ENCODE peak calls at places on chromosome 2, in seven cellular contexts. Q is cardiac fibroblast, N is fibroblast of lung, J is heart right ventricle, Z is left ventricle myocardium inferior, O is AG10803, D is colonic mucosa. S is an unnamed sample.

GRCh38 chr2:126953483-126953882 is 54.8 kb downstream of the TEX51 start:
- DNase-seq in Q (no peak), N (no peak), J (no peak), Z (no peak), O (no peak), D (no peak), S (no peak)

GRCh38 chr2:16429002-16429401 is 236.6 kb downstream of the CYRIA start:
- DNase-seq in Q (no peak), N (no peak), J (no peak), Z (no peak), O (no peak), D (no peak), S (no peak)

GRCh38 chr2:206979922-206980321 is 40.6 kb downstream of the CPO start:
- DNase-seq in Q (no peak), N (no peak), J (no peak), Z (no peak), O (no peak), D (no peak), S (no peak)

GRCh38 chr2:231677632-231678104 is 30.7 kb upstream of the PTMA start:
- DNase-seq in Q (peak), N (peak), J (peak), Z (peak), O (peak), D (peak), S (peak)

GRCh38 chr2:69545477-69545932 is 98.0 kb downstream of the AAK1 start:
- DNase-seq in Q (no peak), N (no peak), J (no peak), Z (no peak), O (peak), D (no peak), S (no peak)

GRCh38 chr2:233745073-233745755 is 14.9 kb upstream of the UGT1A1 start:
- DNase-seq in Q (no peak), N (no peak), J (no peak), Z (no peak), O (no peak), D (no peak), S (no peak)

GRCh38 chr2:104028066-104028465 is 825.8 kb upstream of the POU3F3 start:
- DNase-seq in Q (no peak), N (no peak), J (no peak), Z (no peak), O (no peak), D (no peak), S (no peak)

GRCh38 chr2:34578641-34579040 is 979.5 kb upstream of the FAM98A start:
- DNase-seq in Q (no peak), N (no peak), J (no peak), Z (no peak), O (no peak), D (no peak), S (no peak)

GRCh38 chr2:109189751-109190150 is 60.7 kb downstream of the SH3RF3 start:
- DNase-seq in Q (no peak), N (no peak), J (no peak), Z (no peak), O (peak), D (no peak), S (no peak)

GRCh38 chr2:26530141-26530540 is 52.2 kb upstream of the OTOF start:
- DNase-seq in Q (no peak), N (no peak), J (no peak), Z (no peak), O (no peak), D (no peak), S (no peak)

GRCh38 chr2:160324161-160324768 is 124.2 kb upstream of the ITGB6 start:
- DNase-seq in Q (peak), N (peak), J (peak), Z (peak), O (peak), D (peak), S (no peak)

GRCh38 chr2:182113334-182113733 is 127.7 kb downstream of the PPP1R1C start:
- DNase-seq in Q (no peak), N (no peak), J (no peak), Z (no peak), O (no peak), D (no peak), S (no peak)

GRCh38 chr2:234427081-234428058 is 69.5 kb downstream of the ARL4C start:
- DNase-seq in Q (peak), N (no peak), J (no peak), Z (no peak), O (peak), D (no peak), S (no peak)

GRCh38 chr2:10525573-10526265 is 77.6 kb upstream of the ODC1 start:
- DNase-seq in Q (no peak), N (no peak), J (no peak), Z (no peak), O (no peak), D (no peak), S (no peak)

DNA sequence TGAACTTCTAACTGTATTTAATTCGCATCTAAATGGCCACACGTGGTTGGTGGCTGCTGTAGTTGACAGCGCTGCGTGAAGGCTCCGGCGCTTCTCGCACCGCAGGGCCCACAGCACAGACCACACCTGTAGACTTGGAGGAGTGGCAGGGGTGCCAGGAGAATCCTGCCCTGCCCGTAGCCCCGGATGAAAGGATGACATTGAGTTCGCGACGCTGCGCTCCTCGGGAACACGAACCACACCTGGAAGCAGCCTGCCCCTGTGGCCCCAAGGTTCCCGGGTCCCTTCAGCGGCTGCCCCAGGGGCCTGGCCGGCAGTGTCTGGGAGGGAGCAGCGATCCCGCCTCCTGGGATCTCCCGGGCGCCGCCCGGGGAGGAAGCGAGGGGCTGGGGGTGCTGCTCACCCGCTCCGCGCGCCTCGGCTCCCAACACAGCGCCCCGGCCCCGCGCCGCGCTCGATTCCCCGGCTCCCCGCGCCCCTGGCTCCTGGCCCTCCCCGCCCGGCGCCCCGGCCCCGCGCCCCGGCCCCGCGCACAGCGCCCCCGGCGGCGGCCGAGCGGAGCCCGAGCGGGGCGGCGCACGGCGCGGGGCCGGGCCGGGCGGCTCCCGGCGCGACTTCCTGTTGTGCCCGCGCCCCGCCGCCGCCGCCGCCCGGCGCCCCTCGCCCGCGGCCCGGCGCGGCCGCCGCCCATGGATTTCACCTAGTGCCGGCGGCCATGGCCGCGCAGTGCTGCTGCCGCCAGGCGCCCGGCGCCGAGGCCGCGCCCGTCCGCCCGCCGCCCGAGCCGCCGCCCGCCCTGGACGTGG is at the start of gene RNPEPL1:
- DNase-seq in Q (peak), N (peak), J (peak), Z (peak), O (no peak), D (peak), S (no peak)
- TF ChIP-seq CTCF in Q (no peak), N (no peak), J (no peak), Z (no peak), O (peak), D (no peak), S (no peak)

GRCh38 chr2:98487806-98488189 is 43.1 kb downstream of the INPP4A start:
- DNase-seq in Q (peak), N (peak), J (no peak), Z (no peak), O (no peak), D (peak), S (no peak)
- TF ChIP-seq CTCF in Q (peak), N (peak), J (peak), Z (peak), O (peak), D (peak), S (peak)

DNA sequence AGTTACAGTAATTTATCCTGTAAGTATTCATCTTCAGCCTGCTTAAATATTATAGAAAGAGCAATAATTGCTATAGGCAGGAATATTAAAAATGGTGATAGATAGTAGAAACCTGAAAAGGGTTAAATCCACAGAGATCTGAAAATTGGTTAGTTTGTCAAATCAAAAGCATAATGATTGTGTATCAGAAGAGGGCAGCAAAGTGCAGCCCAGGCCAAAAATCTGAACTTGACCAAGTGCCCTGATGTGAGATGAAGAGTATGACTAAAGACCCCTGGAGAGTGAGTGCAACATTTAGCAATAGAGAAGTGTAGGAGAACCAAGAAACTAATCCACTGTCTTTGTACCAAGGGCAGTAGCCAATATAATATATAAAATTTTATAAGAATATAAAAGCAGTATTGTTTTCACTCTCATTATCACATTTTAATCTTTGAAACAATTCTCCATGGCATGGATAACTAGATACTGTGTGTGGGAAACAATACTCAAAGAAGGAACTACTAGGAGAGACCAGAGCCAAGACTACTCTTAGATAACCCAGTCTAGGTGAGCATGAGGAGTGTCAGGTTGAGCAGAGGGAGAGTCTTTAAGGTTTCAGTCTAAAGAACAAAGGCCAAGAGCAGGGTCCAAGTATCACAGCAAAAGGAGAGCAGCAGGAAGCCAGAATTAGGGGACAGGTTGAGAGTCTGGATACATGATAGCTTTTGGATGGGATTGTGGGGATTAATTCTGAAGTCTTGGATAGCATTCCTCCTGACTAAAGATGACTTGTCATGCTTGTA is 148.7 kb downstream of the CALCRL start:
- DNase-seq in Q (peak), N (peak), J (no peak), Z (no peak), O (peak), D (no peak), S (no peak)
- TF ChIP-seq CTCF in Q (peak), N (peak), J (peak), Z (peak), O (peak), D (no peak), S (peak)

GRCh38 chr2:33522571-33522970 is 46.1 kb downstream of the RASGRP3 start:
- DNase-seq in Q (no peak), N (no peak), J (no peak), Z (no peak), O (peak), D (no peak), S (no peak)

GRCh38 chr2:33529771-33530481 is 53.5 kb downstream of the RASGRP3 start:
- DNase-seq in Q (peak), N (peak), J (no peak), Z (no peak), O (peak), D (no peak), S (peak)

GRCh38 chr2:33525666-33526065 is 49.2 kb downstream of the RASGRP3 start:
- DNase-seq in Q (no peak), N (no peak), J (no peak), Z (no peak), O (no peak), D (no peak), S (no peak)

GRCh38 chr2:33528551-33528950 is 52.1 kb downstream of the RASGRP3 start:
- DNase-seq in Q (no peak), N (no peak), J (no peak), Z (no peak), O (no peak), D (no peak), S (no peak)

GRCh38 chr2:33526132-33526531 is 49.7 kb downstream of the RASGRP3 start:
- DNase-seq in Q (peak), N (no peak), J (no peak), Z (no peak), O (peak), D (no peak), S (peak)
- TF ChIP-seq CTCF in Q (no peak), N (no peak), J (no peak), Z (no peak), O (no peak), D (no peak), S (no peak)

GRCh38 chr2:236623816-236624215 is 54.2 kb downstream of the ACKR3 start:
- DNase-seq in Q (no peak), N (no peak), J (no peak), Z (no peak), O (no peak), D (no peak), S (no peak)
- TF ChIP-seq CTCF in Q (no peak), N (no peak), J (no peak), Z (no peak), O (no peak), D (no peak), S (no peak)

GRCh38 chr2:133586978-133587377 is 18.7 kb upstream of the NCKAP5 start:
- DNase-seq in Q (peak), N (no peak), J (no peak), Z (no peak), O (peak), D (no peak), S (no peak)

GRCh38 chr2:133588144-133588543 is 19.9 kb upstream of the NCKAP5 start:
- DNase-seq in Q (no peak), N (no peak), J (no peak), Z (no peak), O (no peak), D (no peak), S (no peak)

GRCh38 chr2:133596701-133597393 is 28.6 kb upstream of the NCKAP5 start:
- DNase-seq in Q (peak), N (no peak), J (no peak), Z (no peak), O (no peak), D (no peak), S (no peak)

DNA sequence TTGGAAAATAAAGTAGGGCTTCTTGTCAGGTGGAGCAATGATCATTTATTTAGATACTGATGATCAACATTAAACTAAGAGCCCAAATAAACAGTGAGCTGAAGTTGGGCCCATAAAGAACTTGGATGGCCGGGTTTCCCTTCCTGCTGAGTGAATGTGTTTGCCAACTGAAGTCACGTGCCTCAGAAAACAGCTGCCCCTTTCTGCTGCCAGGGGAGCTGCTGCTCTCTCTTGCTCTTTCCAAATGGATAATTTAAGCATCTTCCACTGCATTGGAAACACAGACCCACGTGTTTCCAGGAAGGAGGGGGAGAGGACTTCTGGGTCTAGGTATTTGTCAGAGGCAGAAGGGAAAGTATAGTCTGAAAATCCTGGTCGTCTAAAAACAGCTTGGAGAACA is 22.9 kb upstream of the NCKAP5 start:
- DNase-seq in Q (peak), N (peak), J (no peak), Z (peak), O (peak), D (peak), S (no peak)
- TF ChIP-seq CTCF in Q (no peak), N (no peak), J (peak), Z (peak), O (no peak), D (no peak), S (no peak)

DNA sequence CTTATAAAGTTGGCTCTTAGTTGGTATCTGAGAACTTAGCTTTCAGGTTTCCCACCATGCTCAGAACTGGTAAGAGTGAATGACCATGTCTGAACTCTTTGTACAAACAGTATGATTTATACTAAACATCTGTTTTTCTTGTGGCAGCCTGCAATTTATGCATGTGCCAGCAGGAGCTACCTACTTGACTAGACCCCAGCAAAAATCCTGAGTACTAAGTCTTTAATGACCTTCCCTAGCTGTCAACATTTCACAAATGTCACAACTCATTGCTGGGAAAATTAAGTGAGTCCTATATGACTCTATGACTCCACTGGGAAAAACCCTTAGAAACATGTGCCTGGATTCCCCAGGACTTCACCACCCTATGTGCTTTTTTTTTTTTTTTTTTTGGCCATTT is 1225.8 kb downstream of the SUCLG1 start:
- DNase-seq in Q (no peak), N (no peak), J (no peak), Z (no peak), O (no peak), D (no peak), S (no peak)
- TF ChIP-seq CTCF in Q (no peak), N (no peak), J (no peak), Z (no peak), O (no peak), D (no peak), S (no peak)

GRCh38 chr2:237432484-237433092 is 18.6 kb upstream of the COL6A3 start:
- DNase-seq in Q (peak), N (peak), J (no peak), Z (no peak), O (peak), D (no peak), S (no peak)

GRCh38 chr2:237431856-237432255 is 17.9 kb upstream of the COL6A3 start:
- DNase-seq in Q (peak), N (peak), J (no peak), Z (no peak), O (no peak), D (no peak), S (no peak)

GRCh38 chr2:237433920-237434319 is 20.0 kb upstream of the COL6A3 start:
- DNase-seq in Q (no peak), N (no peak), J (no peak), Z (no peak), O (no peak), D (no peak), S (no peak)

GRCh38 chr2:237429761-237430160 is 15.8 kb upstream of the COL6A3 start:
- DNase-seq in Q (peak), N (no peak), J (no peak), Z (no peak), O (no peak), D (no peak), S (no peak)

GRCh38 chr2:237431372-237431771 is 17.4 kb upstream of the COL6A3 start:
- DNase-seq in Q (peak), N (peak), J (no peak), Z (no peak), O (peak), D (no peak), S (no peak)
- TF ChIP-seq CTCF in Q (no peak), N (no peak), J (no peak), Z (no peak), O (peak), D (no peak), S (no peak)

S was measured in AG09319.